ENCODE peak calls at places on chromosome 9, in four cellular contexts. J is pancreas, Q is GM23248, W is tibial nerve. T is an unnamed sample. For H3K36me3 and H3K9me3, the result is how much of the 10 kb centered on the place peaks cover.

GRCh38 chr9:33687779-33688178 is 107.6 kb upstream of the PRSS3 start:
- DNase-seq in J (no peak), Q (no peak), W (no peak), T (no peak)

GRCh38 chr9:12566411-12566810 is 126.8 kb upstream of the TYRP1 start:
- DNase-seq in J (no peak), Q (no peak), W (no peak), T (no peak)

GRCh38 chr9:127336708-127337352 is 60.1 kb upstream of the SLC2A8 start:
- DNase-seq in J (peak), Q (peak), W (peak), T (peak)

GRCh38 chr9:88007291-88007650 is 32.9 kb upstream of the CDK20 start:
- DNase-seq in J (no peak), Q (no peak), W (no peak), T (no peak)

GRCh38 chr9:34046784-34047379 is 1.8 kb downstream of the UBAP2 start:
- DNase-seq in J (no peak), Q (peak), W (no peak), T (no peak)

GRCh38 chr9:8784813-8785212 is 985.2 kb upstream of the DMAC1 start:
- DNase-seq in J (no peak), Q (no peak), W (no peak), T (no peak)

GRCh38 chr9:34651876-34652602 is at the start of gene IL11RA:
- DNase-seq in J (peak), Q (peak), W (peak), T (peak)

GRCh38 chr9:38761334-38761733 is 41.4 kb upstream of the FAM240B start:
- DNase-seq in J (no peak), Q (no peak), W (no peak), T (no peak)

GRCh38 chr9:130185494-130186005 is 13.3 kb downstream of the NCS1 start:
- DNase-seq in J (no peak), Q (no peak), W (no peak), T (no peak)

DNA sequence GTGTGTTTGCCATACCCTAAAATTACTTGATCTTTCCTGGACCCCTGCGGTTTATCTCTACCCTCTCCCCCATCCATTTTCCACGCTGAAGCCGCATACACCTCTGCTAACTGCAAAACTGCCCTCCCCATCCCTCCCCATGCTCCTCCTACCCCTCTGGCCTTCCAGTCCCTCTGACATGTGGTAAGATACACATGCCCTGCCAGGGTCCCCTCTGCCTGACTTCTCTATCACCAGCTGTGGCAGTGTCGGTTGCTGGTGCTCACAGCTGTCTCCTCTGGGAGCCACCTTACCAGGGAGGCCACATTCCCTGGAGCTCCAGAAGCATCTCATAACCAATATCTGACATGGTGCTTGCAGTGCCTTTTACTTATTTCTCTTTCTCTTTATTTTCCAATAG is 58.9 kb upstream of the COL15A1 start:
- DNase-seq in J (no peak), Q (no peak), W (no peak), T (no peak)
- H3K4me3 ChIP-seq in J (no peak), Q (no peak), W (no peak), T (no peak)

DNA sequence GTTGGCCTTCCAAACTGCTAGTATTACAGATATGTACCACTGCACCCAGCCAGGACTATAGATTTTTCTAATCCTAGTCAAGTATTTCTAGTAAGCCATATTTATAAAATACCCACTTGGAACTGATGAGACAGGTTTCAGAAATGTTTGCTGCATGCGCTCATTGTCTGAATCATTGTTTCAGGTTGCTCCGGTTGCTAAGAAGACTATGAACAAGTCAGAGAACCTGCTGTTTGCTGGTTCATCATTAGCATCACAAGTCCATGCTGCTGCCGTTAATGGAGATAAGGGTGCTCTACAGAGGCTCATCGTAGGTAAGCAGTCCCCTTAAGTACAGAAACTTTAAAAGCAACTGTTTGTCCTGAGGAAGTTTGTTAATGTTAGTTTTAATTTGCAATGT is 5.3 kb downstream of the INVS start:
- DNase-seq in J (no peak), Q (peak), W (no peak), T (no peak)
- H3K36me3 ChIP-seq in J (under half), Q (under half), W (under half), T (under half)

DNA sequence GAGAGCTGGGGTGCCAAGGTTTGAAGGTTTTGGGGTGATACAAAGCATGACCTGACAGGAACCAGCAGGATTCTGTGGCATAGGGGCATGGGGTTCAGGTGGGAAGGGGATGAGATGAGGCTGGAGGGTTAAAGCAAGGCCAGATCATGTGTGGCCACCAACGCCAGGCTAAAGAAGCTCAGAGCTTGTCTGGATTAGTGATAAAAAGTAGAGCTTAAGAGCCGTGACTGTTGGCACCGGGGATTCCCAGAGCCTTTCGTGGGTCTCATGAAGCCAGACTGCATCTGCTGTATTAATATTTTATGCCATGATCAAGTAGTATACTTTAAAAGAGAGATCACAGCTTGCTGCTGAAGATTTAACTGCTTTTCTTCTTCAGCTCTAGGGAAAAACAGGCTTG is 8.5 kb upstream of the GSN start:
- DNase-seq in J (no peak), Q (no peak), W (no peak), T (no peak)
- H3K9me3 ChIP-seq in J (under half), Q (under half), W (under half), T (under half)

DNA sequence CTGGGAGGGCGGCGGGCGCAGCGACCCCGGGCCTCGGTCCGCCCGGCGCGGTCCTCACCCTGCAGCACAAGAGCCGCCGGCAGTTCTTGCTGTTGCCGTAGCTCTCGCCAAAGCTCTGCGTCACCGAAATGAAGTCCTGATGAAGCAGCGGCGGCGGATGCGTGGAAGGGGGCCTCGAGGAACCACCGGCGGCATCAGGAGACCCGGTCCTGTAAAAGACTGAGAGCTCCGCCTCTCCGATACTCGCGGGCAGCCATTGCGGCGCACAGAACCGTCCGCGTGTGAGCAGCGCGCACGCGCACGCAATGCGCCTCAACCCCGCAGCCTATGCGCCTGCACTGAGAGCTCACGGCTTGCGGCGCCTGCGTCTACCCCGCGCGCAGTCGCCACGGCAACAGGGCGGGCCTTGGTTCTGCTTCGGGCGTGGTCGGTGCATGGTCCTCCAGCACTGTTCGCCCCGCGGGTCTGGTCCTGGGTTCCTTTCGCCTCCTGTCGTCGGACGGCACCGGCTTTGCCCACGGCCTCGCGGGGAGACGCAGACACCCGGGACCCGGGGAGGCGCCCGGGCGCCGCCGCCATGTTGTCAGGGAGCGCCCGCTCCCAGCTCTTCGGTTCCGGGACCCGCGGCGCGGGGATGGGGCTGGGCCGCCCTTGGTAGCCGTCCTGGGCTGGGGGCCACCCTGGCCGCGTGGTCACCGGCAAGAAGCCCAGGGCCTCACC is 9.3 kb upstream of the GRIN1 start:
- DNase-seq in J (peak), Q (peak), W (peak), T (peak)
- H3K4me3 ChIP-seq in J (peak), Q (peak), W (peak), T (peak)